ENCODE peak calls at places on chromosomes 6 and 20, in six cellular contexts. J is HepG2, T is HL-60, Y is HCT116, V is GM12878, Q is K562. I is an unnamed sample. For H3K27me3, the result is how much of the 10 kb centered on the place peaks cover.

GRCh38 chr6:30002871-30003270 is 58.2 kb upstream of the POLR1H start:
- DNase-seq in T (no peak), V (no peak), J (no peak), Y (no peak), Q (no peak), I (no peak)

GRCh38 chr20:62246431-62246830 is 8.1 kb downstream of the OSBPL2 start:
- DNase-seq in J (no peak), Y (no peak), T (no peak), Q (no peak), V (no peak), I (no peak)

GRCh38 chr6:126535585-126535984 is 195.7 kb downstream of the CENPW start:
- DNase-seq in Q (no peak), V (no peak), Y (no peak), T (no peak), J (no peak), I (no peak)

GRCh38 chr6:121285041-121285440 is 49.2 kb downstream of the TBC1D32 start:
- DNase-seq in Y (no peak), Q (no peak), V (no peak), T (no peak), J (no peak), I (no peak)

GRCh38 chr6:54083301-54083700 is 27.9 kb upstream of the MLIP start:
- DNase-seq in Y (no peak), J (no peak), Q (no peak), V (no peak), T (no peak), I (no peak)

GRCh38 chr6:88780714-88781389 is 182.6 kb downstream of the RNGTT start:
- DNase-seq in Y (peak), Q (peak), J (peak), V (peak), T (peak), I (peak)

GRCh38 chr6:170164271-170164900 is 126.5 kb downstream of the DLL1 start:
- DNase-seq in J (no peak), Y (no peak), T (no peak), V (no peak), Q (no peak), I (no peak)

GRCh38 chr6:143332153-143332845 is 118.2 kb downstream of the ADAT2 start:
- DNase-seq in Q (no peak), V (no peak), T (no peak), J (no peak), Y (no peak), I (no peak)

GRCh38 chr6:83615025-83615999 is 93.6 kb downstream of the SNAP91 start:
- DNase-seq in Q (peak), V (no peak), Y (peak), J (peak), T (no peak), I (peak)

GRCh38 chr6:6320901-6321300 is 439 bp upstream of the F13A1 start:
- DNase-seq in T (no peak), Y (no peak), V (no peak), J (no peak), Q (no peak), I (peak)

GRCh38 chr20:44552950-44553908 is 29.1 kb upstream of the PKIG start:
- DNase-seq in Q (no peak), V (no peak), T (no peak), Y (no peak), J (peak), I (no peak)

GRCh38 chr20:58094698-58095097 is 133.8 kb downstream of the ANKRD60 start:
- DNase-seq in Q (no peak), V (no peak), T (no peak), J (no peak), Y (no peak), I (no peak)

GRCh38 chr6:151131346-151131745 is 108.4 kb upstream of the AKAP12 start:
- DNase-seq in J (no peak), Q (no peak), T (no peak), Y (no peak), V (no peak), I (no peak)

GRCh38 chr6:154548130-154548830 is 37.8 kb upstream of the CNKSR3 start:
- DNase-seq in J (no peak), V (no peak), T (no peak), Q (no peak), Y (no peak), I (no peak)

GRCh38 chr6:24524801-24525200 is 30.0 kb downstream of the ALDH5A1 start:
- DNase-seq in T (peak), J (peak), Y (peak), V (no peak), Q (no peak), I (peak)

GRCh38 chr20:11411765-11412164 is 505.9 kb upstream of the BTBD3 start:
- DNase-seq in J (no peak), T (no peak), Q (no peak), V (no peak), Y (no peak), I (peak)

GRCh38 chr6:113306552-113307145 is 550.5 kb upstream of the MARCKS start:
- DNase-seq in V (peak), J (peak), Y (peak), T (peak), Q (peak), I (peak)

GRCh38 chr6:97049254-97050004 is 124.9 kb downstream of the KLHL32 start:
- DNase-seq in V (peak), T (peak), J (peak), Y (no peak), Q (no peak), I (no peak)

GRCh38 chr6:133983099-133983939 is 30.3 kb downstream of the TBPL1 start:
- DNase-seq in T (peak), V (no peak), Q (no peak), J (peak), Y (no peak), I (no peak)

GRCh38 chr6:52937908-52938307 is 28.4 kb upstream of the GSTA3 start:
- DNase-seq in Q (no peak), J (no peak), Y (no peak), V (no peak), T (no peak), I (no peak)

GRCh38 chr6:42987533-42988451 is 3.4 kb downstream of the PPP2R5D start:
- DNase-seq in Y (no peak), T (no peak), V (no peak), Q (peak), J (no peak), I (no peak)

GRCh38 chr20:37511605-37512275 is 9.3 kb upstream of the NNAT start:
- DNase-seq in J (no peak), T (no peak), Y (no peak), V (no peak), Q (no peak), I (no peak)

DNA sequence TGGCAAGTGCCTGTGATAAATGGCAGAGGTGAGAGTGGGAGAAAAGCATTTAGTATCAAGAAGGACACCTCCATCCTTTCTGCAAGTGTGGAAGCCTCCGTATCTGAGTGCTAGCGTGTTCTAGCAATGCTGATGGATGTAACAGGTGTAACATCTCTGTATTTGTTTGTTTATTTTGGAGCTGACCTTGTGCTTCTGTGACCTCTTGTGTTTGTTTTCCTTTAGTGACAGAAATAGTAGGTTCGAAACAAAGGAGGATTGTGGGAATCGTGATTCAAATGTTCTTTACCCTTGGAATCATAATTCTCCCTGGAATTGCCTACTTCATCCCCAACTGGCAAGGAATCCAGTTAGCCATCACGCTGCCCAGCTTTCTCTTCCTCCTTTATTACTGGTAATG is 60.4 kb downstream of the SLC22A3 start:
- DNase-seq in Q (no peak), J (no peak), V (no peak), T (no peak), Y (no peak), I (no peak)
- H3K4me3 ChIP-seq in Q (no peak), J (no peak), V (no peak), T (no peak), Y (no peak), I (no peak)

GRCh38 chr6:153103256-153103655 is 27.8 kb downstream of the RGS17 start:
- DNase-seq in T (no peak), Y (no peak), Q (no peak), V (no peak), J (no peak), I (no peak)
- H3K27me3 ChIP-seq in T (under half), Y (under half), Q (under half), V (under half), J (under half), I (under half)

DNA sequence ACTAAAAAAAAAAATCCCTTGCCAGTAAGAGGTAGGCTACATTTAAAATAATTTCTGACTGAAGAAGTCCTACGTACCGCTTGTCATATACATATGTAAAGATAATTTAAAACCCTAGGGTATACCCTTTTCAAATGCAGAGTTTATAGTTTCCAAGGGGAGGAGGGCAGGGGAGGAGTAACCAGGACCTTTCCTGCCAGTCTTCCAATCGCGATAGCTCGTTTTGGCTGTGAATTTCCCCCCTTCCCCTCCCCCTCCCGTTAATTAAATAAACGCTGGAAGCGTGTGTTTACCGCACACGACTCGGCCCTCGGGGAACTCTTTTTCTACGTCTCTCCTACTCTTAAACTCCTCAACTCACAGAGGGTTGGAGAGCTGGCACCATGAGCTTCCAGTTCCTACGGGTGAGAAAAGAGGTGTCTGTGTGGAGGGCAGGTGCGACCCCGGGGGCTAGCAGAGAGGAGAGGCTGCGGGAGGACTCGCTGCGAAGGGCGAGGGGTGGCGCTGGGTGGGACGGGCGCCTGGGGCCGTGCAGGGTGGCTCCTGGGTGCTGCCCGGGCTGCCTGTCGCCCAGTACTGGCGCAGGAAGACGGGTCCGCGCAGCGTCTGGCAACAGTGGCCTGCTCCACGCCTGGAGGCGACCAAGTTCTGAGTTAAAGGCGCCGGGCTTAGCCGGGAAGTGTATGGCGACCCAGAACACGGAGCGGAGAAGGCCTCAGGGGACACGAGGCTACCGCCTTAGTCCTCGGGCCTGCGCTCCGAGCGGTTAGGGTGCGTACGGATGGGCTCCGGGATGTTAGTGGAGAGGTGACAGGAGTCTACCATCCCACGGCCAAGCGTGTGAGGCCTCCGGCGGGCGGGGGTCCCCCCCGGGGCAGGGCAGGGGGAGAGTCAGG is 4.1 kb upstream of the TFAP2C start:
- DNase-seq in T (no peak), Q (no peak), V (no peak), J (no peak), Y (no peak), I (peak)
- TF ChIP-seq REST in T (no peak), Q (no peak), V (no peak), J (no peak), Y (no peak), I (no peak)

DNA sequence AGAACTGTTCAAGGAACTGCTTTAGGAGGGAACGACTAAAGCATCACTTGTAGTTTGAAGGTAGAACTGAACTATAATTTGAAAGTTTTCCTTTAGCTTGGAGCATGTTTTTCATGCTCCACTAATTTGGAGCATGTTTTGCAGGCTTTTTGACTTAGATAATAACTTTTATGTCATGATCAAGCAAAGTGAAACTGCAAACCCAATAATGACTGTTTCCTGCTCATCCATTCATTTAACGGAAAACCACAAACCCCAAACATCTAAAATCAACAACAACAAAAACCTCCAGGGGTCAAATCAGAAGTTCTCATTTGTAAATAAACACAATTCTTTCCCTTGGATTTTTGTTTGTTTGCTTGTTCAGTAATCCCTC is 2.8 kb downstream of the SIM1 start:
- DNase-seq in Y (no peak), J (no peak), T (no peak), V (peak), Q (no peak), I (no peak)
- H3K4me3 ChIP-seq in Y (no peak), J (no peak), T (no peak), V (no peak), Q (no peak), I (peak)

GRCh38 chr6:131894735-131895424 is 56.3 kb downstream of the CCN2 start:
- DNase-seq in J (peak), Y (no peak), T (no peak), V (no peak), Q (no peak), I (no peak)

GRCh38 chr6:131900231-131900630 is 50.9 kb downstream of the CCN2 start:
- DNase-seq in T (no peak), J (no peak), Q (no peak), Y (no peak), V (no peak), I (peak)

GRCh38 chr6:131893198-131893597 is 58.0 kb downstream of the CCN2 start:
- DNase-seq in Y (no peak), Q (no peak), J (no peak), V (no peak), T (no peak), I (no peak)

GRCh38 chr6:131898718-131899117 is 52.5 kb downstream of the CCN2 start:
- DNase-seq in J (no peak), Y (no peak), V (no peak), T (no peak), Q (no peak), I (no peak)

DNA sequence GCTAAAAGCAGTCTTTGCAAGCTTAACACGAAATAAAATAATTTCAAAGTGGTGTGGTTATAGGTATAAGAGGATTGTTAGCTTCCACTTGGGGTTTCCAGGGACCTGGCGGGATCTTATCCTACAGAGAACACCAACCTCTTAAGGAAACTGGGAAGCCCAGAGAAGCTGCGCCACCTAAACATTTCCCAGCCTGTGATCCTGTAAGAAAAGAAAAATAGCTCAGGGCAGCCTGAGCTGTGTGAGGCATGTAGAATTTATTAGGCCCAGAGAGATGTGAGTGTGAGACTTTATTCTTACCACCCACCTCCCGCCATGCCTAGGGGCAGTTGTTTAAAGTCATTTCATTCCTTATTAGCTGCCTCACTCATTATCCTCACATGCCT is 54.1 kb downstream of the CCN2 start:
- DNase-seq in Y (no peak), Q (no peak), T (no peak), V (no peak), J (no peak), I (no peak)
- H3K27me3 ChIP-seq in Y (under half), Q (under half), T (under half), V (under half), J (under half), I (under half)

DNA sequence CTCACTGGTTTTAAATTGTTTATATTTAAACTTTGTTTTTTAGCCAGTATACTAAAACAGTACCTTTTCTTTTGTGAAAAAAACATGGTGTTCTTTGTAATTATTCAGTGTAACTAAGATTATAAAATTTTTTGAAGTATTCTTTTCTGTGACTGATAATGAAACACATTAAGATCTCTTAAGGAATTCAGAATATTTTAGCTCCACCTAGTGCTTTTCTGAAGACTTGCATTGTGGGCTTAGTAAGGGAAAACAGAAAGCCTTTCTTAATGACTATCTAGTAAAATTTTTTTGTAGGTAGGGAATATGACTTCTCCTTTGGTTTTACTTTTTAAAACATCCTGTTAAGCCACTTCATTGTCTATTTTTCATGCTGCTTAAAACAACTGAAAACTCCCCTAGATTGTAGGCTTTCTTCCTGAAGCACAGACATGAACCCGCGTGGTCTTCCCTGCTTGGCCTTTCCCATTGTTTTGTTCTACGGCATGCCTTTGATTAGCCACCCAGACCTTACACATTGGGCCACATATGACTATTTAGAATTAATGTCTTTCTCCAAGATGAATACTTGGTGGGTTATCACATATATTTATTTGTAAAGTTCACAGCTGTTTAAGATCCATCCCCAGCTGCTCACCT is 72.1 kb downstream of the AFDN start:
- DNase-seq in Q (no peak), Y (no peak), T (no peak), V (no peak), J (peak), I (peak)
- TF ChIP-seq REST in Q (no peak), Y (no peak), T (no peak), V (no peak), J (no peak), I (no peak)

DNA sequence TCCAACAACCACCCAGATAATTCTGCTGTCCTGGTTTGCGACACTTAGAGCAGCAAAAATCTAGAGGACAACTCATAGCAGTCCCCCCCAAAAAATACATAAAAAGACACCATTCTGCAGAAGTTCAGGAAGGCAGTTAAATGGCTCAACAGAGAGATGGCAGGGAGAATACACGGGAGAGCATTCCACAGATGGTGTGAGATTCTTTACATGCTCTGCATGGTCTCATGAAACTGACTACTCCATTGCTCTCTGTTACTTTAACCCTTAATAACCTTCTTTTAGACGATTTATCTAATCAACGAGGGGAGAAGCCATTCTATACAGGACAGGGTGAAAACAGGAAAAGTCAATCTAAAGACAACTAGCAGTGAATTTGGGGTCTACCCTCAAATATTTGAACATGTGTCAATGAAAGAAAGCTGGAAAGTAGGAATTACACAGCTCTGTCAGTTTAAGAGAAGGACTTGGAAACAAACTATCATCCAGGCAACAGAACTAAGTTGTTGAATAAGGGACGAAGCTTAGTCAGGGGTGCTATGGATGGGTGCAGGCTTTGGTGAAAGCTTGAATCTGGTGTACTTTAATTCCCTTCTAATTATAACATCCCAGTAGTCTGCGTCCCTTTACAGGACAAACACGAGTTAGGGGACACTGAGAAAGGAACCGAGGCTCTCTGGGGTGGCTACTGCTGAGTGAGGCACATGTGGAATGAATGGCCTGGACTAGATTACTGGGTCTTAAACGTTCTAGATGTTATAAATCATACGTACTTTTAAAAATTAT is 5.1 kb downstream of the PERP start:
- DNase-seq in T (no peak), V (no peak), J (no peak), Q (no peak), Y (no peak), I (no peak)
- H3K4me3 ChIP-seq in T (no peak), V (no peak), J (no peak), Q (no peak), Y (no peak), I (no peak)

DNA sequence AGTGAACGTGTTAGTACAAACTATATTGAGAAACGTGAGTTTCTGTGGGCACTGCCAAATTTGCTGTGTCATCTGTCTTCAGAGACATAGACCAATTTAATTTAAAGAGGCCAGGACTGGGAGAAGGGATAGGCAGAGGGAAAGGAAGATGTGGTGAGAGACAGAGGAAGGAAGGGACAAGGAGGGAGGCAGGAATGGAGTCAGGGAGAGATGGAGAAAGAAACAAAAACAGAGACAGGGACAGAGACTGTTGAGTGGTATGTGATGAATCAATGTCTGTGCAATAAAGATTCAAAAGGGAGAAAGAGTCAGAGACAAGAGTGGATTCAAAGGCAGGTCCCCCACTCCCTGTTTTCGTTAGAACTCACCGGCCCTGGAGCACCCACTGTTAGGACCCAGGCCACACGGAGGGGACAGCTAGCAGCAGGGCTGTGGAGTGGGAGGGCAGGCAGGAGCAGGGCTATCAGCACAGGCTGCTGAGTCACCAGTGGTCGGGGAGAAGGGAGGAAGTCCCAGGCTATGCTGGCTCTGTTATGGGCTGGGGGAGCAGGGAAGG is 51.6 kb upstream of the CHD6 start:
- DNase-seq in T (peak), Q (peak), J (no peak), Y (no peak), V (no peak), I (peak)
- H3K27me3 ChIP-seq in T (under half), Q (under half), J (under half), Y (under half), V (under half), I (under half)

GRCh38 chr6:16059496-16059895 is 69.4 kb upstream of the MYLIP start:
- DNase-seq in Y (no peak), V (no peak), J (no peak), Q (no peak), T (no peak), I (peak)

GRCh38 chr6:16061833-16062232 is 67.1 kb upstream of the MYLIP start:
- DNase-seq in J (no peak), T (no peak), Q (no peak), Y (no peak), V (no peak), I (no peak)

GRCh38 chr6:16057411-16057810 is 71.5 kb upstream of the MYLIP start:
- DNase-seq in Y (no peak), V (no peak), Q (no peak), J (no peak), T (no peak), I (no peak)

GRCh38 chr6:16058188-16058780 is 70.6 kb upstream of the MYLIP start:
- DNase-seq in Q (no peak), T (no peak), J (no peak), V (no peak), Y (no peak), I (no peak)

GRCh38 chr6:16060039-16060438 is 68.8 kb upstream of the MYLIP start:
- DNase-seq in T (no peak), J (no peak), V (no peak), Q (no peak), Y (no peak), I (no peak)
- TF ChIP-seq REST in T (no peak), J (no peak), V (no peak), Q (no peak), Y (no peak), I (no peak)

I was measured in GM23338.